ENCODE peak calls at places on chromosomes 13 and 19, in six cellular contexts. A, Y, F, W, Q and R are unnamed samples.

GRCh38 chr13:36919833-36920611 is at the start of gene SMAD9:
- DNase-seq in F (peak; percentile 85), W (peak; percentile 69), Y (peak; percentile 83), Q (no peak), A (peak; percentile 71), R (peak; percentile 70)

GRCh38 chr13:24671367-24672117 is 8.7 kb upstream of the ATP12A start:
- DNase-seq in W (peak; percentile 81), F (peak; percentile 84), Q (peak; percentile 72), Y (no peak), A (peak; percentile 50), R (peak; percentile 69)

GRCh38 chr19:18397242-18398202 is at the start of gene LRRC25:
- DNase-seq in A (peak; percentile 33), W (no peak), Y (peak; percentile 46), Q (no peak), F (peak; percentile 83), R (no peak)

GRCh38 chr13:39603424-39603947 is 493 bp upstream of the LHFPL6 start:
- DNase-seq in Y (no peak), Q (no peak), A (no peak), W (peak; percentile 34), F (peak; percentile 73), R (no peak)

GRCh38 chr19:53659292-53659691 is 27.5 kb downstream of the DPRX start:
- DNase-seq in W (no peak), Y (no peak), A (no peak), Q (no peak), F (peak; percentile 84), R (no peak)

GRCh38 chr19:11556634-11557420 is 2.2 kb downstream of the ELOF1 start:
- DNase-seq in A (no peak), W (no peak), Y (no peak), Q (no peak), F (no peak), R (no peak)

GRCh38 chr13:64709079-64709478 is 2521.1 kb downstream of the PCDH9 start:
- DNase-seq in A (no peak), Q (no peak), Y (no peak), W (no peak), F (no peak), R (no peak)

GRCh38 chr19:3690551-3691371 is 9.5 kb downstream of the PIP5K1C start:
- DNase-seq in Q (no peak), F (no peak), A (no peak), Y (no peak), W (no peak), R (no peak)

GRCh38 chr13:113623491-113624234 is 34.3 kb downstream of the ATP4B start:
- DNase-seq in W (no peak), A (no peak), F (no peak), Y (peak; percentile 13), Q (peak; percentile 38), R (no peak)

GRCh38 chr19:7004313-7004931 is 16.8 kb downstream of the MBD3L2B start:
- DNase-seq in F (peak; percentile 48), Q (no peak), W (peak; percentile 12), A (no peak), Y (no peak), R (no peak)

GRCh38 chr19:19528721-19529490 is at the start of gene YJEFN3:
- DNase-seq in A (no peak), Y (no peak), Q (peak; percentile 59), F (peak; percentile 93), W (peak; percentile 62), R (no peak)

GRCh38 chr13:60358453-60358852 is 38.6 kb upstream of the TDRD3 start:
- DNase-seq in W (no peak), F (no peak), Y (no peak), A (no peak), Q (no peak), R (no peak)

GRCh38 chr13:73809561-73809960 is 324.6 kb downstream of the KLF12 start:
- DNase-seq in Y (no peak), Q (no peak), F (no peak), A (no peak), W (peak; percentile 77), R (no peak)

GRCh38 chr19:5154129-5154798 is 185.4 kb downstream of the KDM4B start:
- DNase-seq in A (no peak), Y (no peak), F (peak; percentile 91), Q (no peak), W (no peak), R (no peak)

GRCh38 chr13:51760592-51760991 is 43.4 kb downstream of the DHRS12 start:
- DNase-seq in F (no peak), A (no peak), Q (no peak), Y (no peak), W (peak; percentile 69), R (no peak)

GRCh38 chr13:100497394-100497793 is 91.2 kb downstream of the GGACT start:
- DNase-seq in Q (no peak), Y (no peak), F (peak; percentile 19), W (peak; percentile 76), A (no peak), R (no peak)

GRCh38 chr13:97002581-97002980 is 8.3 kb upstream of the OXGR1 start:
- DNase-seq in A (no peak), Q (no peak), F (no peak), W (peak; percentile 87), Y (no peak), R (no peak)

GRCh38 chr13:49464621-49465325 is 20.7 kb downstream of the SETDB2 start:
- DNase-seq in Q (no peak), F (no peak), A (no peak), W (no peak), Y (no peak), R (no peak)

GRCh38 chr19:3293560-3293959 is 69.1 kb downstream of the CELF5 start:
- DNase-seq in Q (no peak), W (no peak), A (no peak), Y (no peak), F (no peak), R (no peak)

GRCh38 chr19:39845621-39846175 is 481 bp downstream of the FBL start:
- DNase-seq in W (no peak), Y (no peak), Q (peak; percentile 43), A (no peak), F (no peak), R (no peak)

GRCh38 chr19:3404324-3405260 is 38.2 kb downstream of the NFIC start:
- DNase-seq in Y (peak; percentile 89), F (peak; percentile 60), A (peak; percentile 75), Q (no peak), W (peak; percentile 88), R (peak; percentile 93)

GRCh38 chr19:28402701-28403290 is 810.2 kb downstream of the UQCRFS1 start:
- DNase-seq in Y (no peak), Q (no peak), A (no peak), W (no peak), F (no peak), R (peak; percentile 13)

GRCh38 chr13:97116754-97117153 is 105.4 kb upstream of the MBNL2 start:
- DNase-seq in W (peak; percentile 80), A (no peak), F (peak; percentile 52), Y (no peak), Q (no peak), R (no peak)

GRCh38 chr19:49593233-49594113 is 2.5 kb downstream of the PRR12 start:
- DNase-seq in Y (peak; percentile 95), F (peak; percentile 98), Q (peak; percentile 94), W (peak; percentile 88), A (peak; percentile 93), R (peak; percentile 96)

GRCh38 chr19:49590071-49590970 is 661 bp upstream of the PRR12 start:
- DNase-seq in Q (peak; percentile 97), A (peak; percentile 90), Y (peak; percentile 96), F (peak; percentile 100), W (peak; percentile 96), R (peak; percentile 96)

GRCh38 chr19:49592486-49593232 is 1.7 kb downstream of the PRR12 start:
- DNase-seq in W (no peak), Q (no peak), Y (no peak), A (no peak), F (peak; percentile 83), R (no peak)

GRCh38 chr19:49590971-49591730 is at the start of gene PRR12:
- DNase-seq in Q (peak; percentile 72), W (peak; percentile 63), Y (peak; percentile 62), A (no peak), F (peak; percentile 89), R (no peak)

DNA sequence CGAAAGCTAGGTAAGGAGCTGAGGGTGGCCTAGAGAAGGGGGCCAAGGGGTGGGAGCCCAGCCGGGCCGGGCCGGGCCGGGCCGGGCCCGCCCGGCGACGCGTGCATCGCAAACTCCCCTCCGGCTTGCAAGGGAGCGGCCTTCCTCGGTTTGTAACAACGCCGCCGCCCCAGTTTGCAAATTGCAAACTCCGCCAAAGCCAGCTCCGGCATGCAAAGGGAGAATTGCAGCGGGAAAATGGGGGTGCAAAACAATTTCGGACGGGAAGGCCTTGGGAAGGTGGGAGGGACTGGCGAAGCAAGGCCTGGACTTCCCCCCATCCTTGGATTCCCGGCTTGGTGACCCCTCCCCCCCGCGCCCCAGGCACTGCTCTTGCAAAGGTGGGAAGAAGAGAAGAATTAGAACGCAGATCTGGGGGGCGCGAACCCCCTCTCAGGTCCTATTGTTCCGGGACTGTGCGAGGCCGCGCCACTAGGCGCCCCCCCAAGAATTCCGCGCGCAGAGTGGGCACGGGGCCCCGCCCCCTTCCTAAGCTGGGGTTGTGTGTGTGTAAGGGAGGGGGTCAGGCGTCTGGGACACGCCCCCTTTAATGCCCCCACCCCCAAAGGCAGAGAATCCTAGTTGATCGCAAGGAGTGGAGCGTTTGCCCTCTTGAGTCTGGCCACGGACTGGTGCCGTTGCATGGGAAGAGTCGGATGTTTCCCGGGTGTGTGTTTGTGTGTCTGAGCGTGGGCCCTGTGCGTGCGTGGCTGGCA is 926 bp downstream of the PRR12 start:
- DNase-seq in W (peak; percentile 49), Y (peak; percentile 40), F (peak; percentile 86), Q (no peak), A (no peak), R (no peak)
- TF ChIP-seq CTCF in W (no peak), Y (no peak), F (no peak), Q (no peak), A (no peak), R (no peak)

GRCh38 chr19:44260343-44260681 is 626 bp downstream of the ZNF233 start:
- DNase-seq in Q (no peak), W (no peak), Y (no peak), F (peak; percentile 48), A (no peak), R (no peak)
- H3K27ac ChIP-seq in Q (no peak overlapping the region), W (no peak overlapping the region), Y (peak overlapping the region; percentile 76), F (no peak overlapping the region), A (no peak overlapping the region), R (peak overlapping the region; percentile 71)

DNA sequence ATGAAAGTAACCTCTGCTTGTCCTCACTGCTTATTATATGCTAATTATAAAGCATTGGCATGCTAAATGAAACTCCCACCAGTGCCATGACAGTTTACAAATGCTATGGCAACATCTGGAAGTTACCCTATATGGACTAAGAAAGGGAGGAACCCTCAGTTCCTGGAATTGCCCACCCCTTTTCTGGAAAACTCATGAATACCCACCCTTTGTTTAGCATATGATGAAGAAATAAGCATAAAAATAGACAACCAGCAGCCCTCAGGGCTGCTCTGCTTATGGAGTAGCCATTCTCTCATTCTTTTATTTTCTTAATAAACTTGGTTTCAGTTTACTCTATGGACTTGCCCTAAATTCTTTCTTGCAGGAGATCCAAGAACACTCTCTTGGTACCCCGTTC is 269.8 kb downstream of the OLFM4 start:
- DNase-seq in A (no peak), Q (no peak), W (no peak), F (no peak), Y (no peak), R (no peak)
- TF ChIP-seq CTCF in A (no peak), Q (no peak), W (no peak), F (no peak), Y (no peak), R (no peak)

DNA sequence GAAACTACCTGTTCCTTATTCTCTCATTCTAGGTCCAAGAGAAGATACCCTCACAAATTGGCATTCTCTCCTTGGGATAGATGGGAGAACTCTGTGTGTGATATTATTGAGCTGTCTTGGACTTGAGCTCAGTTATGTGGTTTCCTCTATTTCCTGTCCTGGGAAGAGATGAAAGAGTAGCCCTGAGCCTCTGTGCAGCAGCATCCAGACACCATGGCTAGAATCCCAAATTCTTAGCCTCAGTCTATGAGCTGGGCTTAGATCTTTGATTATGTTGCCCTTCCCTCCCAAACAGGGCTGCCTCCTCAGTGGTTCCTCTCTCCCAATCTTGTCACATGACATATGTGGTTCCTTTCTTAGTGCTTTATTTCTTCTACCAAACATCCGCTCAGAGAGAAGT is 290.7 kb downstream of the SPRY2 start:
- DNase-seq in F (no peak), W (peak; percentile 68), Q (no peak), A (no peak), Y (no peak), R (no peak)
- H3K27ac ChIP-seq in F (no peak overlapping the region), W (peak overlapping the region; percentile 18), Q (no peak overlapping the region), A (no peak overlapping the region), Y (no peak overlapping the region), R (no peak overlapping the region)